ENCODE peak calls at places on chromosomes 1 and 21, in nine cellular contexts. One of them, this sample, is unnamed. For H3K4me1, the result is how much of the 10 kb centered on the place peaks cover.

GRCh38 chr21:40331182-40331581 is 463.9 kb downstream of the PCP4 start:
- DNase-seq in fibroblast of lung: no peak
- DNase-seq in lower lobe of right lung: no peak
- DNase-seq in cardiac muscle cell: no peak
- DNase-seq in heart left ventricle: no peak
- DNase-seq in effector memory CD4-positive, alpha-beta T cell: no peak
- DNase-seq in esophagus squamous epithelium: no peak
- DNase-seq in CD8-positive, alpha-beta T cell: no peak
- DNase-seq in testis: no peak
- DNase-seq in this sample: no peak

GRCh38 chr1:204809488-204809887 is 61.2 kb upstream of the NFASC start:
- DNase-seq in fibroblast of lung: no peak
- DNase-seq in lower lobe of right lung: no peak
- DNase-seq in cardiac muscle cell: no peak
- DNase-seq in heart left ventricle: no peak
- DNase-seq in effector memory CD4-positive, alpha-beta T cell: no peak
- DNase-seq in esophagus squamous epithelium: no peak
- DNase-seq in CD8-positive, alpha-beta T cell: no peak
- DNase-seq in testis: no peak
- DNase-seq in this sample: no peak

GRCh38 chr1:62352387-62352786 is 33.2 kb upstream of the KANK4 start:
- DNase-seq in fibroblast of lung: no peak
- DNase-seq in lower lobe of right lung: no peak
- DNase-seq in cardiac muscle cell: no peak
- DNase-seq in heart left ventricle: no peak
- DNase-seq in effector memory CD4-positive, alpha-beta T cell: no peak
- DNase-seq in esophagus squamous epithelium: no peak
- DNase-seq in CD8-positive, alpha-beta T cell: no peak
- DNase-seq in testis: no peak
- DNase-seq in this sample: no peak

GRCh38 chr1:39189592-39190041 is 14.9 kb upstream of the MACF1 start:
- DNase-seq in fibroblast of lung: peak
- DNase-seq in lower lobe of right lung: no peak
- DNase-seq in cardiac muscle cell: peak
- DNase-seq in heart left ventricle: no peak
- DNase-seq in effector memory CD4-positive, alpha-beta T cell: no peak
- DNase-seq in esophagus squamous epithelium: no peak
- DNase-seq in CD8-positive, alpha-beta T cell: no peak
- DNase-seq in testis: no peak
- DNase-seq in this sample: no peak

GRCh38 chr1:196910208-196910607 is 22.4 kb downstream of the CFHR4 start:
- DNase-seq in fibroblast of lung: no peak
- DNase-seq in lower lobe of right lung: no peak
- DNase-seq in cardiac muscle cell: no peak
- DNase-seq in heart left ventricle: no peak
- DNase-seq in effector memory CD4-positive, alpha-beta T cell: no peak
- DNase-seq in esophagus squamous epithelium: no peak
- DNase-seq in CD8-positive, alpha-beta T cell: no peak
- DNase-seq in testis: no peak
- DNase-seq in this sample: no peak

GRCh38 chr1:200767326-200767725 is 28.6 kb downstream of the CAMSAP2 start:
- DNase-seq in fibroblast of lung: peak
- DNase-seq in lower lobe of right lung: no peak
- DNase-seq in cardiac muscle cell: peak
- DNase-seq in heart left ventricle: no peak
- DNase-seq in effector memory CD4-positive, alpha-beta T cell: no peak
- DNase-seq in esophagus squamous epithelium: no peak
- DNase-seq in CD8-positive, alpha-beta T cell: no peak
- DNase-seq in testis: no peak
- DNase-seq in this sample: no peak

GRCh38 chr1:147514233-147514632 is 27.1 kb upstream of the BCL9 start:
- DNase-seq in fibroblast of lung: no peak
- DNase-seq in lower lobe of right lung: no peak
- DNase-seq in cardiac muscle cell: no peak
- DNase-seq in heart left ventricle: no peak
- DNase-seq in effector memory CD4-positive, alpha-beta T cell: no peak
- DNase-seq in esophagus squamous epithelium: no peak
- DNase-seq in CD8-positive, alpha-beta T cell: no peak
- DNase-seq in testis: no peak
- DNase-seq in this sample: no peak

GRCh38 chr1:54342764-54343687 is 63.2 kb downstream of the SSBP3 start:
- DNase-seq in fibroblast of lung: no peak
- DNase-seq in lower lobe of right lung: no peak
- DNase-seq in cardiac muscle cell: no peak
- DNase-seq in heart left ventricle: no peak
- DNase-seq in effector memory CD4-positive, alpha-beta T cell: no peak
- DNase-seq in esophagus squamous epithelium: no peak
- DNase-seq in CD8-positive, alpha-beta T cell: no peak
- DNase-seq in testis: no peak
- DNase-seq in this sample: no peak

GRCh38 chr1:25735956-25736529 is 64.0 kb upstream of the SELENON start:
- DNase-seq in fibroblast of lung: no peak
- DNase-seq in lower lobe of right lung: no peak
- DNase-seq in cardiac muscle cell: no peak
- DNase-seq in heart left ventricle: no peak
- DNase-seq in effector memory CD4-positive, alpha-beta T cell: no peak
- DNase-seq in esophagus squamous epithelium: no peak
- DNase-seq in CD8-positive, alpha-beta T cell: no peak
- DNase-seq in testis: no peak
- DNase-seq in this sample: no peak

GRCh38 chr1:153803479-153804056 is 28.4 kb downstream of the SLC27A3 start:
- DNase-seq in fibroblast of lung: no peak
- DNase-seq in lower lobe of right lung: no peak
- DNase-seq in cardiac muscle cell: no peak
- DNase-seq in heart left ventricle: no peak
- DNase-seq in effector memory CD4-positive, alpha-beta T cell: no peak
- DNase-seq in esophagus squamous epithelium: no peak
- DNase-seq in CD8-positive, alpha-beta T cell: no peak
- DNase-seq in testis: no peak
- DNase-seq in this sample: no peak

GRCh38 chr1:160618763-160619274 is 28.0 kb downstream of the SLAMF1 start:
- DNase-seq in fibroblast of lung: no peak
- DNase-seq in lower lobe of right lung: no peak
- DNase-seq in cardiac muscle cell: no peak
- DNase-seq in heart left ventricle: no peak
- DNase-seq in effector memory CD4-positive, alpha-beta T cell: no peak
- DNase-seq in esophagus squamous epithelium: no peak
- DNase-seq in CD8-positive, alpha-beta T cell: peak
- DNase-seq in testis: no peak
- DNase-seq in this sample: no peak

GRCh38 chr1:25030674-25031589 is 100.9 kb upstream of the RUNX3 start:
- DNase-seq in fibroblast of lung: no peak
- DNase-seq in lower lobe of right lung: no peak
- DNase-seq in cardiac muscle cell: no peak
- DNase-seq in heart left ventricle: peak
- DNase-seq in effector memory CD4-positive, alpha-beta T cell: peak
- DNase-seq in esophagus squamous epithelium: no peak
- DNase-seq in CD8-positive, alpha-beta T cell: peak
- DNase-seq in testis: no peak
- DNase-seq in this sample: no peak

GRCh38 chr21:37225440-37225839 is 41.7 kb downstream of the VPS26C start:
- DNase-seq in fibroblast of lung: no peak
- DNase-seq in lower lobe of right lung: no peak
- DNase-seq in cardiac muscle cell: no peak
- DNase-seq in heart left ventricle: no peak
- DNase-seq in effector memory CD4-positive, alpha-beta T cell: no peak
- DNase-seq in esophagus squamous epithelium: no peak
- DNase-seq in CD8-positive, alpha-beta T cell: peak
- DNase-seq in testis: peak
- DNase-seq in this sample: no peak

GRCh38 chr1:162165528-162165927 is 96.0 kb downstream of the NOS1AP start:
- DNase-seq in fibroblast of lung: no peak
- DNase-seq in lower lobe of right lung: no peak
- DNase-seq in cardiac muscle cell: no peak
- DNase-seq in heart left ventricle: no peak
- DNase-seq in effector memory CD4-positive, alpha-beta T cell: no peak
- DNase-seq in esophagus squamous epithelium: no peak
- DNase-seq in CD8-positive, alpha-beta T cell: no peak
- DNase-seq in testis: no peak
- DNase-seq in this sample: peak

GRCh38 chr1:53560572-53561487 is 101.6 kb downstream of the DMRTB1 start:
- DNase-seq in fibroblast of lung: peak
- DNase-seq in lower lobe of right lung: no peak
- DNase-seq in cardiac muscle cell: no peak
- DNase-seq in heart left ventricle: peak
- DNase-seq in effector memory CD4-positive, alpha-beta T cell: no peak
- DNase-seq in esophagus squamous epithelium: no peak
- DNase-seq in CD8-positive, alpha-beta T cell: no peak
- DNase-seq in testis: no peak
- DNase-seq in this sample: no peak

GRCh38 chr1:159771501-159771900 is 9.3 kb upstream of the DUSP23 start:
- DNase-seq in fibroblast of lung: no peak
- DNase-seq in lower lobe of right lung: no peak
- DNase-seq in cardiac muscle cell: no peak
- DNase-seq in heart left ventricle: no peak
- DNase-seq in effector memory CD4-positive, alpha-beta T cell: no peak
- DNase-seq in esophagus squamous epithelium: no peak
- DNase-seq in CD8-positive, alpha-beta T cell: no peak
- DNase-seq in testis: no peak
- DNase-seq in this sample: no peak

DNA sequence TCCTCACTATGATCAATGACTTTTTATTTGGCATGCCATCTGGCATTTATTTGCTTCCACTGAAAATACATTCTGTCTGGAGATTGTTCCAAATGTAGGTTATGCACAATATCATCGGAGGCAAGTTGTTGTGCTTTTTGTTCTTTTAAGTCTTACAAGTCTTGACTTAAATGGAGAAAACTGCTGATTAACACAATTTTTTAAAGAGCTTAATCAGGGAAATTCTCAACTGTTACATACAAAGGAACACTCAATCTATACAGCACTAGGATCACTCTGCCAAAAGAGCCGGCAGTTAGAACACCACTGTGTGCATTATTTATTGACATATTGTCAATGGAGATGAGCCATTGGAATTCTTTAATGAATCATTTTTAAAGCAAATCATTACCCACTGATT is 19.2 kb downstream of the CYYR1 start:
- DNase-seq in fibroblast of lung: no peak
- DNase-seq in lower lobe of right lung: no peak
- DNase-seq in cardiac muscle cell: no peak
- DNase-seq in heart left ventricle: no peak
- DNase-seq in effector memory CD4-positive, alpha-beta T cell: no peak
- DNase-seq in esophagus squamous epithelium: no peak
- DNase-seq in CD8-positive, alpha-beta T cell: no peak
- DNase-seq in testis: no peak
- DNase-seq in this sample: no peak
- H3K4me1 ChIP-seq in fibroblast of lung: under half
- H3K4me1 ChIP-seq in lower lobe of right lung: under half
- H3K4me1 ChIP-seq in cardiac muscle cell: under half
- H3K4me1 ChIP-seq in heart left ventricle: under half
- H3K4me1 ChIP-seq in effector memory CD4-positive, alpha-beta T cell: under half
- H3K4me1 ChIP-seq in esophagus squamous epithelium: under half
- H3K4me1 ChIP-seq in CD8-positive, alpha-beta T cell: under half
- H3K4me1 ChIP-seq in testis: under half
- H3K4me1 ChIP-seq in this sample: under half

DNA sequence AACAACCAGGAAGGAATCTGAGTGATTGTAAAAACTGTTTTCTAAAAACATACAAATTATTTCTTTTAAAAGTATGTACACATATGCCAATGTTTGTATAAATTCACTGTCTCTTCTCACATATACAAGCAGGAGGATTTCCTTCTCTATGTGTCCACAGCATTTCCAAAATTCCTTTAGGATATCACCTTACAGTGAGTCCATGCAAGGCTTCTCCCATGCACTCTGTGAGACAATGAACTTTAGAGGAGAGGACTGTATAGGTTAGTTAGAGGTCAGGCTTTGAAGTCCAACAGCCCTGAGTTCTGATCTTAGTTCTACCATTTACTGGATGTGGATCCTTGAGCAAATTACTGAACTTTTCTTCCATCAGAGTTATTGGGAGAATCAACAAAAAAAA is 34.1 kb upstream of the USH2A start:
- DNase-seq in fibroblast of lung: no peak
- DNase-seq in lower lobe of right lung: no peak
- DNase-seq in cardiac muscle cell: no peak
- DNase-seq in heart left ventricle: no peak
- DNase-seq in effector memory CD4-positive, alpha-beta T cell: no peak
- DNase-seq in esophagus squamous epithelium: no peak
- DNase-seq in CD8-positive, alpha-beta T cell: no peak
- DNase-seq in testis: no peak
- DNase-seq in this sample: no peak
- H3K4me1 ChIP-seq in fibroblast of lung: under half
- H3K4me1 ChIP-seq in lower lobe of right lung: under half
- H3K4me1 ChIP-seq in cardiac muscle cell: under half
- H3K4me1 ChIP-seq in heart left ventricle: under half
- H3K4me1 ChIP-seq in effector memory CD4-positive, alpha-beta T cell: under half
- H3K4me1 ChIP-seq in esophagus squamous epithelium: under half
- H3K4me1 ChIP-seq in CD8-positive, alpha-beta T cell: under half
- H3K4me1 ChIP-seq in testis: under half
- H3K4me1 ChIP-seq in this sample: under half

DNA sequence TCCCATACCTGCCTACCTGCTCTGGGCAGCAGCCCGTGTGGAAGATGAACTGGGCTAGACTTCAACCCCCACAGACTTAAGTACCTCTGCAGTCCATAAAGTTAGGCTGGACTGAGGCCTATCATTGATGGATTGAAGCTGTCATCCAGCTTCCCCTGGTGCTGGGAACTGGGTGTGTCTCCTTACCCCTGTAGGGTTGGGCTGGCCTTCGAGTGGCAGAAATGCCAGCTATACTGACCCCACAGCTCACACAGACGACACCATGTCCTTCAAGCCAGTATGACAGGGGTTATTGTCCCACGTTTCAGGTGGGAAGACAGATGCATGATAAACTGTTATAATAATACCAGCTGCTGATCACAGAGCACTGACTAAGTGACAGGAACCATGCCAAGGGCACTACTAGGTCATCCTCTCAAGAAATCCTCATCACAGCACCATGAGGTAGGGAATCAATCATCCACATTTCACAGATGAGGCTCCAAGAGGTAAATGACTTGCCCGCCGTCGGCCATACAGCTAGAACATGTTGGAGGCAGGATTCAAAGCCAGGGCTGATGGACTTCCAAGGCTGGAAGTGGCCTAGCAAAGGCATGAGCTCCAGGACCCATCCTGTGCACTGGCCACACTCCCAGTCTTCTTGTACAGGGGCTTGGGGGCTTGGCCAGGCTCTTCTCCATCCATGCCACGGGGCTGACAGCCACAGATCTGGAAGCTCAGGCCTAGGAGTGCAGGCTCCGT is at the start of gene BEST4:
- DNase-seq in fibroblast of lung: no peak
- DNase-seq in lower lobe of right lung: no peak
- DNase-seq in cardiac muscle cell: no peak
- DNase-seq in heart left ventricle: no peak
- DNase-seq in effector memory CD4-positive, alpha-beta T cell: no peak
- DNase-seq in esophagus squamous epithelium: no peak
- DNase-seq in CD8-positive, alpha-beta T cell: no peak
- DNase-seq in testis: no peak
- DNase-seq in this sample: no peak
- H3K4me1 ChIP-seq in fibroblast of lung: under half
- H3K4me1 ChIP-seq in lower lobe of right lung: under half
- H3K4me1 ChIP-seq in cardiac muscle cell: under half
- H3K4me1 ChIP-seq in heart left ventricle: under half
- H3K4me1 ChIP-seq in effector memory CD4-positive, alpha-beta T cell: under half
- H3K4me1 ChIP-seq in esophagus squamous epithelium: under half
- H3K4me1 ChIP-seq in CD8-positive, alpha-beta T cell: under half
- H3K4me1 ChIP-seq in testis: under half
- H3K4me1 ChIP-seq in this sample: under half

DNA sequence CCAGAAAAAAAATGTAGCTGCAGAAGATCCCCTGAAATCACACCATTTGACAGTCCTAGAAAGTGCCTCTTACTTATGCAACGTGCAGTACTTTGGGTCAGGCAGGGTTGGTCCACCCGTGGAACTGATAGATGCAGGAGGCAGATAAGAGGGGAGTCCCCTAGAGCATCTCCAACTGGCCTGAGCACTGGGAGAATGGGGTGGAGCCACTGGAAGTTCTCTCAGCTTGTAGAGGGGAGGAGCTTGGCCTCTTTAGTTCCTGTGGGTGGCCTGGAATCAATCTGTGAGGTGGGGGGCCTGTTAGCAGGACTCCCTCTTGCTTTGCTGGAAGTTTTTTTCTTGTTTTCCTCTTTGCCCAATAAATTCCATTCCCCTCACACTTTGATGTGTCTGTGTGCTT is 335.7 kb upstream of the NCAM2 start:
- DNase-seq in fibroblast of lung: no peak
- DNase-seq in lower lobe of right lung: no peak
- DNase-seq in cardiac muscle cell: no peak
- DNase-seq in heart left ventricle: no peak
- DNase-seq in effector memory CD4-positive, alpha-beta T cell: no peak
- DNase-seq in esophagus squamous epithelium: no peak
- DNase-seq in CD8-positive, alpha-beta T cell: no peak
- DNase-seq in testis: no peak
- DNase-seq in this sample: no peak
- H3K4me1 ChIP-seq in fibroblast of lung: under half
- H3K4me1 ChIP-seq in lower lobe of right lung: under half
- H3K4me1 ChIP-seq in cardiac muscle cell: under half
- H3K4me1 ChIP-seq in heart left ventricle: under half
- H3K4me1 ChIP-seq in effector memory CD4-positive, alpha-beta T cell: under half
- H3K4me1 ChIP-seq in esophagus squamous epithelium: under half
- H3K4me1 ChIP-seq in CD8-positive, alpha-beta T cell: under half
- H3K4me1 ChIP-seq in testis: under half
- H3K4me1 ChIP-seq in this sample: under half